ENCODE peak calls at places on chromosomes 2 and 18, in six cellular contexts. One of them, this sample, is unnamed.

GRCh38 chr2:158194229-158194628 is 92.6 kb downstream of the UPP2 start:
- DNase-seq in effector memory CD8-positive, alpha-beta T cell: no peak
- DNase-seq in activated CD4-positive, CD25-positive, alpha-beta regulatory T cell: no peak
- DNase-seq in stimulated activated CD4-positive, alpha-beta T cell treated with anti-CD3 and anti-CD28 coated beads, Interleukin-4, amount 100 ng/mL, for 1 hour: no peak
- DNase-seq in fibroblast of pulmonary artery: no peak
- DNase-seq in neural crest cell: no peak
- DNase-seq in this sample: no peak

GRCh38 chr18:3814840-3815239 is 364.9 kb downstream of the TGIF1 start:
- DNase-seq in effector memory CD8-positive, alpha-beta T cell: no peak
- DNase-seq in activated CD4-positive, CD25-positive, alpha-beta regulatory T cell: no peak
- DNase-seq in stimulated activated CD4-positive, alpha-beta T cell treated with anti-CD3 and anti-CD28 coated beads, Interleukin-4, amount 100 ng/mL, for 1 hour: no peak
- DNase-seq in fibroblast of pulmonary artery: peak
- DNase-seq in neural crest cell: no peak
- DNase-seq in this sample: no peak

GRCh38 chr2:231900486-231900942 is 25.7 kb downstream of the NPPC start:
- DNase-seq in effector memory CD8-positive, alpha-beta T cell: peak
- DNase-seq in activated CD4-positive, CD25-positive, alpha-beta regulatory T cell: peak
- DNase-seq in stimulated activated CD4-positive, alpha-beta T cell treated with anti-CD3 and anti-CD28 coated beads, Interleukin-4, amount 100 ng/mL, for 1 hour: peak
- DNase-seq in fibroblast of pulmonary artery: peak
- DNase-seq in neural crest cell: peak
- DNase-seq in this sample: no peak

GRCh38 chr2:181158453-181158852 is 178.0 kb downstream of the UBE2E3 start:
- DNase-seq in effector memory CD8-positive, alpha-beta T cell: no peak
- DNase-seq in activated CD4-positive, CD25-positive, alpha-beta regulatory T cell: no peak
- DNase-seq in stimulated activated CD4-positive, alpha-beta T cell treated with anti-CD3 and anti-CD28 coated beads, Interleukin-4, amount 100 ng/mL, for 1 hour: no peak
- DNase-seq in fibroblast of pulmonary artery: no peak
- DNase-seq in neural crest cell: no peak
- DNase-seq in this sample: no peak

GRCh38 chr2:215876139-215876936 is 137.0 kb downstream of the MREG start:
- DNase-seq in effector memory CD8-positive, alpha-beta T cell: no peak
- DNase-seq in activated CD4-positive, CD25-positive, alpha-beta regulatory T cell: no peak
- DNase-seq in stimulated activated CD4-positive, alpha-beta T cell treated with anti-CD3 and anti-CD28 coated beads, Interleukin-4, amount 100 ng/mL, for 1 hour: no peak
- DNase-seq in fibroblast of pulmonary artery: no peak
- DNase-seq in neural crest cell: no peak
- DNase-seq in this sample: no peak

GRCh38 chr18:23958036-23958435 is 56.5 kb upstream of the TTC39C start:
- DNase-seq in effector memory CD8-positive, alpha-beta T cell: no peak
- DNase-seq in activated CD4-positive, CD25-positive, alpha-beta regulatory T cell: no peak
- DNase-seq in stimulated activated CD4-positive, alpha-beta T cell treated with anti-CD3 and anti-CD28 coated beads, Interleukin-4, amount 100 ng/mL, for 1 hour: no peak
- DNase-seq in fibroblast of pulmonary artery: peak
- DNase-seq in neural crest cell: no peak
- DNase-seq in this sample: no peak

GRCh38 chr2:209688388-209688787 is 83.2 kb upstream of the UNC80 start:
- DNase-seq in effector memory CD8-positive, alpha-beta T cell: no peak
- DNase-seq in activated CD4-positive, CD25-positive, alpha-beta regulatory T cell: no peak
- DNase-seq in stimulated activated CD4-positive, alpha-beta T cell treated with anti-CD3 and anti-CD28 coated beads, Interleukin-4, amount 100 ng/mL, for 1 hour: no peak
- DNase-seq in fibroblast of pulmonary artery: no peak
- DNase-seq in neural crest cell: no peak
- DNase-seq in this sample: no peak

GRCh38 chr2:134668821-134669220 is 50.0 kb downstream of the TMEM163 start:
- DNase-seq in effector memory CD8-positive, alpha-beta T cell: peak
- DNase-seq in activated CD4-positive, CD25-positive, alpha-beta regulatory T cell: peak
- DNase-seq in stimulated activated CD4-positive, alpha-beta T cell treated with anti-CD3 and anti-CD28 coated beads, Interleukin-4, amount 100 ng/mL, for 1 hour: peak
- DNase-seq in fibroblast of pulmonary artery: no peak
- DNase-seq in neural crest cell: no peak
- DNase-seq in this sample: no peak

GRCh38 chr2:68336192-68336591 is 16.4 kb upstream of the CNRIP1 start:
- DNase-seq in effector memory CD8-positive, alpha-beta T cell: no peak
- DNase-seq in activated CD4-positive, CD25-positive, alpha-beta regulatory T cell: no peak
- DNase-seq in stimulated activated CD4-positive, alpha-beta T cell treated with anti-CD3 and anti-CD28 coated beads, Interleukin-4, amount 100 ng/mL, for 1 hour: no peak
- DNase-seq in fibroblast of pulmonary artery: peak
- DNase-seq in neural crest cell: no peak
- DNase-seq in this sample: peak

GRCh38 chr2:6392966-6393365 is 472.7 kb downstream of the CMPK2 start:
- DNase-seq in effector memory CD8-positive, alpha-beta T cell: no peak
- DNase-seq in activated CD4-positive, CD25-positive, alpha-beta regulatory T cell: no peak
- DNase-seq in stimulated activated CD4-positive, alpha-beta T cell treated with anti-CD3 and anti-CD28 coated beads, Interleukin-4, amount 100 ng/mL, for 1 hour: no peak
- DNase-seq in fibroblast of pulmonary artery: no peak
- DNase-seq in neural crest cell: no peak
- DNase-seq in this sample: no peak

GRCh38 chr2:30236591-30237245 is 5.4 kb downstream of the LBH start:
- DNase-seq in effector memory CD8-positive, alpha-beta T cell: no peak
- DNase-seq in activated CD4-positive, CD25-positive, alpha-beta regulatory T cell: no peak
- DNase-seq in stimulated activated CD4-positive, alpha-beta T cell treated with anti-CD3 and anti-CD28 coated beads, Interleukin-4, amount 100 ng/mL, for 1 hour: no peak
- DNase-seq in fibroblast of pulmonary artery: no peak
- DNase-seq in neural crest cell: no peak
- DNase-seq in this sample: no peak

GRCh38 chr2:66596229-66596628 is 161.3 kb downstream of the MEIS1 start:
- DNase-seq in effector memory CD8-positive, alpha-beta T cell: no peak
- DNase-seq in activated CD4-positive, CD25-positive, alpha-beta regulatory T cell: no peak
- DNase-seq in stimulated activated CD4-positive, alpha-beta T cell treated with anti-CD3 and anti-CD28 coated beads, Interleukin-4, amount 100 ng/mL, for 1 hour: no peak
- DNase-seq in fibroblast of pulmonary artery: no peak
- DNase-seq in neural crest cell: no peak
- DNase-seq in this sample: no peak

This sample was measured in SW 1271.